ENCODE peak calls at places on chromosome 1, in ten cellular contexts. One of them, this sample, is unnamed.

GRCh38 chr1:161189036-161189435 is 9.8 kb downstream of the ADAMTS4 start:
- DNase-seq in cardiac muscle cell: no peak
- DNase-seq in fibroblast of lung: no peak
- DNase-seq in mesothelial cell of epicardium: no peak
- DNase-seq in lower lobe of right lung: no peak
- DNase-seq in tibial artery: no peak
- DNase-seq in kidney: peak
- DNase-seq in WTC11: no peak
- DNase-seq in foreskin fibroblast: peak
- DNase-seq in CD4-positive, alpha-beta T cell: no peak
- DNase-seq in this sample: no peak

GRCh38 chr1:11648732-11649158 is 5.5 kb downstream of the FBXO2 start:
- DNase-seq in foreskin fibroblast: no peak
- DNase-seq in fibroblast of lung: no peak
- DNase-seq in CD4-positive, alpha-beta T cell: peak
- DNase-seq in WTC11: peak
- DNase-seq in cardiac muscle cell: no peak
- DNase-seq in tibial artery: no peak
- DNase-seq in mesothelial cell of epicardium: no peak
- DNase-seq in lower lobe of right lung: peak
- DNase-seq in kidney: no peak
- DNase-seq in this sample: no peak

GRCh38 chr1:6086358-6086757 is 40.7 kb downstream of the KCNAB2 start:
- DNase-seq in foreskin fibroblast: no peak
- DNase-seq in mesothelial cell of epicardium: no peak
- DNase-seq in CD4-positive, alpha-beta T cell: no peak
- DNase-seq in tibial artery: no peak
- DNase-seq in fibroblast of lung: no peak
- DNase-seq in WTC11: no peak
- DNase-seq in kidney: no peak
- DNase-seq in lower lobe of right lung: no peak
- DNase-seq in cardiac muscle cell: no peak
- DNase-seq in this sample: no peak

GRCh38 chr1:43530483-43531452 is at the start of gene PTPRF:
- DNase-seq in cardiac muscle cell: peak
- DNase-seq in CD4-positive, alpha-beta T cell: no peak
- DNase-seq in WTC11: peak
- DNase-seq in fibroblast of lung: peak
- DNase-seq in lower lobe of right lung: peak
- DNase-seq in mesothelial cell of epicardium: peak
- DNase-seq in kidney: peak
- DNase-seq in tibial artery: no peak
- DNase-seq in foreskin fibroblast: peak
- DNase-seq in this sample: no peak

GRCh38 chr1:230160957-230161771 is 94.1 kb downstream of the GALNT2 start:
- DNase-seq in kidney: no peak
- DNase-seq in foreskin fibroblast: peak
- DNase-seq in tibial artery: no peak
- DNase-seq in WTC11: no peak
- DNase-seq in mesothelial cell of epicardium: no peak
- DNase-seq in CD4-positive, alpha-beta T cell: no peak
- DNase-seq in fibroblast of lung: no peak
- DNase-seq in cardiac muscle cell: no peak
- DNase-seq in lower lobe of right lung: no peak
- DNase-seq in this sample: peak

GRCh38 chr1:47388548-47389238 is 27.4 kb upstream of the FOXE3 start:
- DNase-seq in cardiac muscle cell: peak
- DNase-seq in CD4-positive, alpha-beta T cell: peak
- DNase-seq in WTC11: peak
- DNase-seq in fibroblast of lung: peak
- DNase-seq in mesothelial cell of epicardium: no peak
- DNase-seq in foreskin fibroblast: peak
- DNase-seq in tibial artery: peak
- DNase-seq in kidney: peak
- DNase-seq in lower lobe of right lung: no peak
- DNase-seq in this sample: no peak

GRCh38 chr1:41730806-41731205 is 187.9 kb downstream of the HIVEP3 start:
- DNase-seq in WTC11: no peak
- DNase-seq in lower lobe of right lung: no peak
- DNase-seq in kidney: no peak
- DNase-seq in tibial artery: no peak
- DNase-seq in cardiac muscle cell: no peak
- DNase-seq in fibroblast of lung: no peak
- DNase-seq in foreskin fibroblast: no peak
- DNase-seq in mesothelial cell of epicardium: no peak
- DNase-seq in CD4-positive, alpha-beta T cell: no peak
- DNase-seq in this sample: no peak

GRCh38 chr1:112869895-112870294 is 86.1 kb downstream of the SLC16A1 start:
- DNase-seq in foreskin fibroblast: no peak
- DNase-seq in fibroblast of lung: no peak
- DNase-seq in kidney: no peak
- DNase-seq in cardiac muscle cell: no peak
- DNase-seq in mesothelial cell of epicardium: no peak
- DNase-seq in WTC11: no peak
- DNase-seq in tibial artery: no peak
- DNase-seq in lower lobe of right lung: no peak
- DNase-seq in CD4-positive, alpha-beta T cell: no peak
- DNase-seq in this sample: no peak

GRCh38 chr1:78619029-78619428 is 1.2 kb upstream of the IFI44L start:
- DNase-seq in kidney: no peak
- DNase-seq in foreskin fibroblast: no peak
- DNase-seq in CD4-positive, alpha-beta T cell: no peak
- DNase-seq in lower lobe of right lung: no peak
- DNase-seq in tibial artery: no peak
- DNase-seq in mesothelial cell of epicardium: no peak
- DNase-seq in cardiac muscle cell: no peak
- DNase-seq in WTC11: no peak
- DNase-seq in fibroblast of lung: no peak
- DNase-seq in this sample: no peak

GRCh38 chr1:111729271-111729921 is 9.8 kb downstream of the INKA2 start:
- DNase-seq in WTC11: no peak
- DNase-seq in mesothelial cell of epicardium: no peak
- DNase-seq in fibroblast of lung: no peak
- DNase-seq in lower lobe of right lung: no peak
- DNase-seq in foreskin fibroblast: no peak
- DNase-seq in CD4-positive, alpha-beta T cell: no peak
- DNase-seq in tibial artery: no peak
- DNase-seq in cardiac muscle cell: peak
- DNase-seq in kidney: no peak
- DNase-seq in this sample: no peak

GRCh38 chr1:7578206-7578605 is 192.9 kb upstream of the VAMP3 start:
- DNase-seq in kidney: peak
- DNase-seq in fibroblast of lung: no peak
- DNase-seq in tibial artery: no peak
- DNase-seq in lower lobe of right lung: peak
- DNase-seq in foreskin fibroblast: no peak
- DNase-seq in mesothelial cell of epicardium: peak
- DNase-seq in CD4-positive, alpha-beta T cell: no peak
- DNase-seq in WTC11: no peak
- DNase-seq in cardiac muscle cell: no peak
- DNase-seq in this sample: peak

DNA sequence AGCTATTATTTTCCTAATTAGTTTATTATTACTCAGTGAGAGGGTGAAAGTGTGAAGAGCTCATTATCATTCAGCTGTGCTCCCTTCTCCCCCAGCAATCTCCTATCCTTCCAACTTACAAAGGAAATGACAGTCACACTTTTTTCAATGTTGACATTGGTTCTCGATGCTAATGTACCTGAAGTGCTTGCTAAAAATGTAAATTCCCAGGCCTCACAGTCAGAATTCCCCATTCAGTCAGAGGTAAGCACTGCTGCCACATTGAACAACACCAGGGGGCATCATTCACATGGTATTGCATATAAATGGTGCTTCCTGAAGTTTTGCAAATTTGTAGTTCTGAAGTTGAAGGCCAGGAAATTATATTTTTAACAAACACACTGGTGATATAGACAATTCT is 132.7 kb upstream of the FOXD3 start:
- DNase-seq in foreskin fibroblast: no peak
- DNase-seq in CD4-positive, alpha-beta T cell: no peak
- DNase-seq in tibial artery: no peak
- DNase-seq in kidney: no peak
- DNase-seq in fibroblast of lung: no peak
- DNase-seq in lower lobe of right lung: no peak
- DNase-seq in WTC11: peak
- DNase-seq in cardiac muscle cell: no peak
- DNase-seq in mesothelial cell of epicardium: no peak
- DNase-seq in this sample: no peak
- TF ChIP-seq CTCF in foreskin fibroblast: no peak
- TF ChIP-seq CTCF in CD4-positive, alpha-beta T cell: no peak
- TF ChIP-seq CTCF in tibial artery: no peak
- TF ChIP-seq CTCF in kidney: peak
- TF ChIP-seq CTCF in fibroblast of lung: no peak
- TF ChIP-seq CTCF in lower lobe of right lung: no peak
- TF ChIP-seq CTCF in WTC11: peak
- TF ChIP-seq CTCF in cardiac muscle cell: no peak
- TF ChIP-seq CTCF in mesothelial cell of epicardium: no peak
- TF ChIP-seq CTCF in this sample: no peak

GRCh38 chr1:18794066-18794465 is 65.4 kb downstream of the TAS1R2 start:
- DNase-seq in fibroblast of lung: no peak
- DNase-seq in lower lobe of right lung: no peak
- DNase-seq in WTC11: no peak
- DNase-seq in foreskin fibroblast: no peak
- DNase-seq in cardiac muscle cell: peak
- DNase-seq in tibial artery: no peak
- DNase-seq in mesothelial cell of epicardium: no peak
- DNase-seq in kidney: no peak
- DNase-seq in CD4-positive, alpha-beta T cell: no peak
- DNase-seq in this sample: no peak

GRCh38 chr1:18792747-18793146 is 66.7 kb downstream of the TAS1R2 start:
- DNase-seq in WTC11: no peak
- DNase-seq in foreskin fibroblast: no peak
- DNase-seq in lower lobe of right lung: no peak
- DNase-seq in cardiac muscle cell: no peak
- DNase-seq in tibial artery: no peak
- DNase-seq in CD4-positive, alpha-beta T cell: no peak
- DNase-seq in mesothelial cell of epicardium: no peak
- DNase-seq in kidney: no peak
- DNase-seq in fibroblast of lung: no peak
- DNase-seq in this sample: no peak

GRCh38 chr1:18795002-18795689 is 64.3 kb downstream of the TAS1R2 start:
- DNase-seq in kidney: no peak
- DNase-seq in fibroblast of lung: no peak
- DNase-seq in mesothelial cell of epicardium: no peak
- DNase-seq in cardiac muscle cell: no peak
- DNase-seq in tibial artery: no peak
- DNase-seq in lower lobe of right lung: no peak
- DNase-seq in CD4-positive, alpha-beta T cell: no peak
- DNase-seq in foreskin fibroblast: no peak
- DNase-seq in WTC11: no peak
- DNase-seq in this sample: no peak

GRCh38 chr1:18793164-18793563 is 66.3 kb downstream of the TAS1R2 start:
- DNase-seq in foreskin fibroblast: no peak
- DNase-seq in mesothelial cell of epicardium: no peak
- DNase-seq in kidney: no peak
- DNase-seq in cardiac muscle cell: no peak
- DNase-seq in tibial artery: no peak
- DNase-seq in fibroblast of lung: no peak
- DNase-seq in WTC11: no peak
- DNase-seq in lower lobe of right lung: no peak
- DNase-seq in CD4-positive, alpha-beta T cell: no peak
- DNase-seq in this sample: no peak

GRCh38 chr1:18794561-18794960 is 64.9 kb downstream of the TAS1R2 start:
- DNase-seq in mesothelial cell of epicardium: no peak
- DNase-seq in foreskin fibroblast: no peak
- DNase-seq in lower lobe of right lung: no peak
- DNase-seq in cardiac muscle cell: peak
- DNase-seq in kidney: no peak
- DNase-seq in CD4-positive, alpha-beta T cell: no peak
- DNase-seq in fibroblast of lung: no peak
- DNase-seq in tibial artery: no peak
- DNase-seq in WTC11: peak
- DNase-seq in this sample: no peak
- TF ChIP-seq CTCF in mesothelial cell of epicardium: no peak
- TF ChIP-seq CTCF in foreskin fibroblast: no peak
- TF ChIP-seq CTCF in lower lobe of right lung: no peak
- TF ChIP-seq CTCF in cardiac muscle cell: no peak
- TF ChIP-seq CTCF in kidney: no peak
- TF ChIP-seq CTCF in CD4-positive, alpha-beta T cell: no peak
- TF ChIP-seq CTCF in fibroblast of lung: no peak
- TF ChIP-seq CTCF in tibial artery: no peak
- TF ChIP-seq CTCF in WTC11: no peak
- TF ChIP-seq CTCF in this sample: no peak

DNA sequence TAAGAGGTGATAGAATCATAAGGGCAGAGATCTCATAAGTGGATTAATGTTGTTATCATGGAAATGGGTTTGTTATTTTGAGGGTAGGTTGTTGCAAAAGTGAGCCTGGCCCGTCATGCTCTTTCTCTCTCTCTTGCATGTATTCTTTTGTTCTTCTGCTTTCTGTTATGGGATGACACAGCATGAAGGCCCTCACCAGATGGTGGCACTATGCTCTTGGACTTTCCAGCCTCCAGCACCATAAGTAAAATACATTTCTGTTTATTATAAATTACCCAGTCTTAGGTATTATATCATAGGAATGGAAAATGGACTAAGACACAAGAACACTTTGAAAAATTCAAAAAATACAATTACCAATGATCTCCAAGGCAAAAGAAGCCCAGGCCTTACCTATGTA is 676.1 kb downstream of the PTPRU start:
- DNase-seq in CD4-positive, alpha-beta T cell: no peak
- DNase-seq in cardiac muscle cell: no peak
- DNase-seq in mesothelial cell of epicardium: no peak
- DNase-seq in WTC11: no peak
- DNase-seq in foreskin fibroblast: peak
- DNase-seq in fibroblast of lung: peak
- DNase-seq in tibial artery: no peak
- DNase-seq in kidney: no peak
- DNase-seq in lower lobe of right lung: no peak
- DNase-seq in this sample: no peak
- TF ChIP-seq CTCF in CD4-positive, alpha-beta T cell: no peak
- TF ChIP-seq CTCF in cardiac muscle cell: peak
- TF ChIP-seq CTCF in mesothelial cell of epicardium: no peak
- TF ChIP-seq CTCF in WTC11: no peak
- TF ChIP-seq CTCF in foreskin fibroblast: peak
- TF ChIP-seq CTCF in fibroblast of lung: peak
- TF ChIP-seq CTCF in tibial artery: no peak
- TF ChIP-seq CTCF in kidney: peak
- TF ChIP-seq CTCF in lower lobe of right lung: peak
- TF ChIP-seq CTCF in this sample: no peak

DNA sequence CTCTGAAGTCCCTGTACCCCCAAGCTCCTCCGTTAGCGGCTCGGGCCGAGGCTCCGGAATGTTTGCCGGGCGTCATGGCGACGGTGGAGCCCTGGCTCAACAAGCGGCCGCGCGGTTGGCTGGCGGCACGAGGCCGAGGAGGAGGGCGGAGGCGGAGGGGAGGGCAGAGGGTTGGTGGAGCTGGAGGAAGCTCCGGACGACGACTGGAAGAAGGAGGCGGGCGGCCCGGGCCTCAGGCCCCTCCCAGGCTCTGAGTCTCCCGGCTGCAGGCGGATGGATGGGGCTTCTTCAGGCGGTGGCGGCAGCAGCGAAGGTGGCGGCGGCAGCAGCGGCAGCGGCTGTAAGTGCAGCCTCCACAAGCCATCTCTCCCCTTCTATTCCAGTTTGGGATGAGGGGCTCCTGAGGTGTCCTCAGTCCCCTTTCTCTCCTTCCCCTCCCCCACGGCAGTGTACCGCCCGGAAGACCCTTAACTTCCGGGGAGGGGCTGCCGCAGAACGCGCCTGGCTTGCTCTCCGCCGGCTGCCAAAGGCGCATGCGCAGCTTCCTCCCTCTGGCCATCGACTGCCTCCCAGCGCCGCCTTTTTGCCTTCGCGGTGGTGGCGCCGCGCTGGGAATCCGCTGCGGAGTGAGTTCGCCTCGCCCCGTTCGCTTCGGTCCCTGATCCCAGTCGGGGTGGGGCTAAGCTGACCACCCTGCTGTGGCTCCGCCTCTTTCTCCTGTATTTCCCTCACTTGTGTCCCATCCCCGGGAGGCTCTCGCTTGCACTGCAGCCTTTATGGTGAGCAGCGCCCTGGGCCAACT is at the start of the genes DNAI4 and MIER1:
- DNase-seq in cardiac muscle cell: peak
- DNase-seq in CD4-positive, alpha-beta T cell: peak
- DNase-seq in mesothelial cell of epicardium: peak
- DNase-seq in fibroblast of lung: peak
- DNase-seq in WTC11: peak
- DNase-seq in foreskin fibroblast: peak
- DNase-seq in lower lobe of right lung: peak
- DNase-seq in tibial artery: peak
- DNase-seq in kidney: peak
- DNase-seq in this sample: peak
- TF ChIP-seq CTCF in cardiac muscle cell: peak
- TF ChIP-seq CTCF in CD4-positive, alpha-beta T cell: no peak
- TF ChIP-seq CTCF in mesothelial cell of epicardium: no peak
- TF ChIP-seq CTCF in fibroblast of lung: no peak
- TF ChIP-seq CTCF in WTC11: no peak
- TF ChIP-seq CTCF in foreskin fibroblast: no peak
- TF ChIP-seq CTCF in lower lobe of right lung: peak
- TF ChIP-seq CTCF in tibial artery: peak
- TF ChIP-seq CTCF in kidney: peak
- TF ChIP-seq CTCF in this sample: peak

This sample was measured in CD14-positive monocyte.